ENCODE peak calls at places on chromosomes 7 and 10, in eight cellular contexts. L is activated T-helper 1 cell treated with Interleukin-2 at 50 U/mL for 16 hours, O is NCI-H1930, Q is neural progenitor cell, K is DMS153, E is adrenal gland, X is non-pigmented ciliary epithelial cell, Y is AG08395. F is an unnamed sample.

GRCh38 chr7:151251328-151251925 is 2.9 kb upstream of the SMARCD3 start:
- DNase-seq in L (no peak), K (no peak), E (no peak), Y (no peak), Q (no peak), X (no peak), O (peak), F (peak)

GRCh38 chr7:149764481-149765398 is 8.6 kb downstream of the ZNF467 start:
- DNase-seq in X (no peak), O (no peak), E (no peak), K (no peak), Q (peak), Y (no peak), L (no peak), F (peak)

GRCh38 chr10:100886099-100886498 is 26.7 kb upstream of the SLF2 start:
- DNase-seq in X (no peak), O (no peak), Q (no peak), L (no peak), K (no peak), E (no peak), Y (no peak), F (no peak)

GRCh38 chr10:108957681-108958080 is 965.6 kb downstream of the XPNPEP1 start:
- DNase-seq in E (peak), Y (peak), L (no peak), K (no peak), Q (peak), O (no peak), X (no peak), F (no peak)

GRCh38 chr7:151717415-151717814 is 159.5 kb downstream of the PRKAG2 start:
- DNase-seq in O (no peak), L (no peak), K (no peak), Q (no peak), X (no peak), E (no peak), Y (no peak), F (no peak)

GRCh38 chr7:5657901-5658300 is 123.6 kb downstream of the RNF216 start:
- DNase-seq in E (no peak), X (no peak), O (no peak), Y (peak), L (no peak), K (no peak), Q (no peak), F (no peak)

GRCh38 chr10:128875955-128876354 is 591.1 kb upstream of the MGMT start:
- DNase-seq in Y (peak), Q (no peak), O (no peak), X (no peak), E (peak), L (no peak), K (no peak), F (no peak)

GRCh38 chr7:129675521-129675920 is 64.0 kb downstream of the NRF1 start:
- DNase-seq in L (no peak), K (no peak), X (no peak), Q (no peak), E (no peak), O (no peak), Y (no peak), F (no peak)

GRCh38 chr10:52952391-52953079 is 180.0 kb upstream of the MBL2 start:
- DNase-seq in E (no peak), L (no peak), Q (no peak), K (no peak), O (no peak), X (no peak), Y (no peak), F (no peak)

GRCh38 chr7:124959676-124960075 is 30.1 kb upstream of the POT1 start:
- DNase-seq in Y (no peak), K (no peak), E (no peak), X (no peak), Q (no peak), O (no peak), L (no peak), F (peak)

GRCh38 chr7:16933296-16934248 is 51.8 kb upstream of the AGR3 start:
- DNase-seq in Q (no peak), K (no peak), X (no peak), E (peak), Y (no peak), O (no peak), L (no peak), F (no peak)

GRCh38 chr10:75405201-75406143 is 3.9 kb upstream of the ZNF503 start:
- DNase-seq in Y (no peak), X (no peak), K (no peak), E (peak), O (peak), L (no peak), Q (peak), F (peak)

GRCh38 chr10:17655567-17656146 is 11.7 kb downstream of the STAM start:
- DNase-seq in X (no peak), L (no peak), K (no peak), E (peak), O (no peak), Q (no peak), Y (no peak), F (no peak)

GRCh38 chr7:149196151-149196704 is 882 bp downstream of the ZNF282 start:
- DNase-seq in X (no peak), K (no peak), L (no peak), O (no peak), Y (no peak), E (peak), Q (peak), F (no peak)